ENCODE peak calls at places on chromosomes 16 and 17, in six cellular contexts. U is pancreas, R is HCT116, T is body of pancreas, I is heart right ventricle, D is right lobe of liver. S is an unnamed sample. For H3K4me1, the result is how much of the 10 kb centered on the place peaks cover.

GRCh38 chr17:18070861-18071340 is 16.8 kb upstream of the DRG2 start:
- DNase-seq in R (no peak), D (no peak), T (peak), I (no peak), U (no peak), S (no peak)

GRCh38 chr17:79845601-79845949 is 6.3 kb upstream of the CBX4 start:
- DNase-seq in T (no peak), I (no peak), D (no peak), U (no peak), R (no peak), S (no peak)

GRCh38 chr17:74493381-74493833 is 27.0 kb downstream of the CD300A start:
- DNase-seq in R (peak), D (peak), U (peak), T (peak), I (peak), S (peak)

GRCh38 chr17:46800573-46800972 is 17.9 kb downstream of the WNT3 start:
- DNase-seq in R (no peak), T (no peak), I (no peak), D (no peak), U (no peak), S (no peak)

GRCh38 chr16:10708969-10709368 is 14.2 kb upstream of the TEKT5 start:
- DNase-seq in U (no peak), R (no peak), T (no peak), I (no peak), D (no peak), S (no peak)

GRCh38 chr17:64327201-64327930 is 63.3 kb downstream of the PECAM1 start:
- DNase-seq in T (no peak), D (no peak), I (peak), R (no peak), U (no peak), S (no peak)

GRCh38 chr16:11361043-11361442 is 15.8 kb downstream of the RMI2 start:
- DNase-seq in T (no peak), R (no peak), I (no peak), U (no peak), D (no peak), S (no peak)

GRCh38 chr17:19716108-19717030 is at the start of gene SLC47A2:
- DNase-seq in U (peak), T (no peak), I (peak), R (no peak), D (no peak), S (no peak)

GRCh38 chr17:2030779-2031163 is 818 bp downstream of the DPH1 start:
- DNase-seq in U (peak), T (no peak), I (peak), R (peak), D (no peak), S (no peak)

GRCh38 chr16:85350973-85351372 is 238.7 kb upstream of the CIBAR2 start:
- DNase-seq in T (peak), R (peak), I (peak), U (peak), D (peak), S (no peak)

GRCh38 chr16:87075319-87075860 is 241.8 kb downstream of the C16orf95 start:
- DNase-seq in U (no peak), I (no peak), D (no peak), R (no peak), T (no peak), S (no peak)

GRCh38 chr17:36661047-36661666 is 59.8 kb downstream of the MRM1 start:
- DNase-seq in U (no peak), T (no peak), I (no peak), R (no peak), D (no peak), S (no peak)

GRCh38 chr17:7854851-7855642 is at the start of gene TMEM88:
- DNase-seq in T (no peak), I (peak), R (no peak), U (peak), D (peak), S (no peak)

GRCh38 chr17:9557356-9557755 is 18.3 kb downstream of the STX8 start:
- DNase-seq in R (no peak), U (no peak), T (no peak), I (no peak), D (no peak), S (no peak)

GRCh38 chr17:80527016-80527645 is 17.5 kb upstream of the RPTOR start:
- DNase-seq in R (no peak), D (no peak), U (no peak), T (no peak), I (no peak), S (no peak)

GRCh38 chr17:16419074-16419928 is 3.9 kb downstream of the TRPV2 start:
- DNase-seq in T (no peak), D (no peak), U (no peak), I (no peak), R (no peak), S (no peak)

GRCh38 chr17:29645516-29646051 is 22.9 kb upstream of the CORO6 start:
- DNase-seq in T (peak), D (no peak), I (peak), U (no peak), R (no peak), S (no peak)

GRCh38 chr17:65467156-65467555 is 94.3 kb downstream of the AXIN2 start:
- DNase-seq in T (no peak), U (no peak), R (no peak), D (no peak), I (no peak), S (no peak)

GRCh38 chr17:59361916-59362810 is 30.7 kb downstream of the YPEL2 start:
- DNase-seq in U (no peak), R (no peak), I (no peak), D (no peak), T (no peak), S (no peak)

GRCh38 chr17:63932008-63932561 is at the start of gene CD79B:
- DNase-seq in I (peak), R (no peak), D (no peak), U (no peak), T (no peak), S (no peak)

GRCh38 chr16:630815-631405 is at the start of gene WFIKKN1:
- DNase-seq in I (no peak), T (peak), U (peak), D (peak), R (no peak), S (no peak)

GRCh38 chr17:27224526-27225315 is 69.2 kb upstream of the WSB1 start:
- DNase-seq in U (no peak), T (no peak), I (no peak), D (no peak), R (no peak), S (no peak)

GRCh38 chr16:11651796-11652195 is 16.5 kb upstream of the SNN start:
- DNase-seq in U (no peak), I (no peak), R (no peak), D (no peak), T (no peak), S (no peak)

GRCh38 chr16:82584553-82585152 is 42.1 kb upstream of the CDH13 start:
- DNase-seq in U (no peak), R (no peak), T (no peak), D (no peak), I (peak), S (no peak)

GRCh38 chr17:63917646-63918045 is 993 bp downstream of the GH1 start:
- DNase-seq in T (no peak), U (no peak), I (no peak), D (no peak), R (no peak), S (no peak)

GRCh38 chr16:2497641-2498040 is 16.1 kb upstream of the ATP6V0C start:
- DNase-seq in T (no peak), D (no peak), R (no peak), U (no peak), I (no peak), S (no peak)

GRCh38 chr16:28977703-28978641 is 3.4 kb downstream of the SPNS1 start:
- DNase-seq in R (no peak), D (no peak), T (peak), U (no peak), I (no peak), S (peak)

GRCh38 chr17:17778308-17779014 is 58.3 kb downstream of the SREBF1 start:
- DNase-seq in I (peak), T (peak), D (no peak), R (no peak), U (no peak), S (no peak)

GRCh38 chr17:34227707-34228106 is 27.4 kb upstream of the CCL2 start:
- DNase-seq in R (no peak), I (no peak), T (no peak), U (no peak), D (no peak), S (no peak)

GRCh38 chr17:3479988-3480387 is 4.2 kb downstream of the ASPA start:
- DNase-seq in I (no peak), U (no peak), T (no peak), R (no peak), D (no peak), S (no peak)

GRCh38 chr17:77449908-77450741 is 309.4 kb downstream of the SEC14L1 start:
- DNase-seq in D (peak), I (peak), U (no peak), T (peak), R (no peak), S (no peak)

GRCh38 chr16:86778978-86779377 is 200.6 kb downstream of the FOXL1 start:
- DNase-seq in D (no peak), T (no peak), U (no peak), I (no peak), R (no peak), S (no peak)

DNA sequence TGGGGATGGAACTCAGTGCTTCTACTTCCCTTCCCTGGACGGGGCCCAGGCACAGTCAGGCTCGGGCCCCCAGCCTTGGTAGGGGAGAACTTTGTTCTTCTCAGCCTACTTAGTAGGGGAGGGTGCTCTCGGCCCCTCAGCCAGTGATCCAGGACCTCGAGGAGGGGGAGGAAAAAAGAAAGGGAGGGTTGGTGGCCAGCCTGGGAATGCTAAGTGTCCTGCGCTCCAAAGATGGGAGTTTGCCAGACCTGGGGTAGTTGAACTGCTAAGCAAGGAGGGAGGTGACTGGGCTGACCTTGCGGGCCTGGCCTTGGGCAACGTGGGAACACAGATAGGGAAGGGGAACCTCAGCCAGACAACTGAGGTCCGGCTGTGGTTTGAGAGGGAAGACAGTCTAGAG is 12.2 kb downstream of the ADGRG1 start:
- DNase-seq in U (peak), R (no peak), D (no peak), I (no peak), T (peak), S (no peak)
- H3K4me1 ChIP-seq in U (under half), R (under half), D (under half), I (half or more), T (half or more), S (under half)

GRCh38 chr17:83200746-83201145 is 121.3 kb downstream of the METRNL start:
- DNase-seq in I (peak), D (peak), R (no peak), T (peak), U (peak), S (no peak)
- H3K4me1 ChIP-seq in I (half or more), D (under half), R (under half), T (under half), U (under half), S (under half)

DNA sequence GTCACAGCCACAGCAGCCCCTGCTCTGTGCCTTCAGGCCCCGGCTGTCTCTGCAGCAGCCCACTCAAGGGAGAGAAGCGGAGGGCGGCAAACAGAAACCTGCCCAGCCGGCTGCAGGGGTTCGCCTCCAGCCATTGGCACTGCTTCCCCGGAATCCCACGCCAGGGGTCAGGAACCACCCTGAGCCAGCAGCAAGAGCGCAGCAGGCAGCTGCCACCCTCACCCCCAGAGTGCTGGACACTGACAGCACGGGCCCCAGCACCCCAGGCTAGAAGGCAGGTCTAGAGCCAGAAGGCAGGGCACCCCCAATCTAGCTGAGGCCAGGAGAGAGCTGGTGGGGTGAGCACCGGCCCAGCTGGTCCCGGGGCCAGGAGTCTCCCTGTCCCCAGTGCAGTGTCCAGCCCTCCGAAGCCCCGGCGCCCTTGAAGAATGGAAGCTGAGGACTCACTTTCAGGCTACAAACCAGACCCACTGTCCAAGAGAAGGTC is 8.3 kb downstream of the UBALD2 start:
- DNase-seq in U (no peak), T (no peak), I (no peak), D (peak), R (no peak), S (no peak)
- H3K4me1 ChIP-seq in U (under half), T (under half), I (under half), D (under half), R (under half), S (under half)

GRCh38 chr17:58332720-58333395 is 4.3 kb upstream of the TSPOAP1 start:
- DNase-seq in D (no peak), T (no peak), R (no peak), I (no peak), U (peak), S (no peak)

GRCh38 chr17:58335061-58335731 is 6.6 kb upstream of the TSPOAP1 start:
- DNase-seq in T (no peak), I (no peak), R (no peak), U (no peak), D (no peak), S (no peak)

GRCh38 chr17:58334661-58335060 is 6.1 kb upstream of the TSPOAP1 start:
- DNase-seq in D (peak), U (no peak), T (no peak), I (no peak), R (no peak), S (no peak)

GRCh38 chr17:58331815-58332719 is 3.5 kb upstream of the TSPOAP1 start:
- DNase-seq in R (no peak), D (peak), U (peak), I (peak), T (peak), S (no peak)

DNA sequence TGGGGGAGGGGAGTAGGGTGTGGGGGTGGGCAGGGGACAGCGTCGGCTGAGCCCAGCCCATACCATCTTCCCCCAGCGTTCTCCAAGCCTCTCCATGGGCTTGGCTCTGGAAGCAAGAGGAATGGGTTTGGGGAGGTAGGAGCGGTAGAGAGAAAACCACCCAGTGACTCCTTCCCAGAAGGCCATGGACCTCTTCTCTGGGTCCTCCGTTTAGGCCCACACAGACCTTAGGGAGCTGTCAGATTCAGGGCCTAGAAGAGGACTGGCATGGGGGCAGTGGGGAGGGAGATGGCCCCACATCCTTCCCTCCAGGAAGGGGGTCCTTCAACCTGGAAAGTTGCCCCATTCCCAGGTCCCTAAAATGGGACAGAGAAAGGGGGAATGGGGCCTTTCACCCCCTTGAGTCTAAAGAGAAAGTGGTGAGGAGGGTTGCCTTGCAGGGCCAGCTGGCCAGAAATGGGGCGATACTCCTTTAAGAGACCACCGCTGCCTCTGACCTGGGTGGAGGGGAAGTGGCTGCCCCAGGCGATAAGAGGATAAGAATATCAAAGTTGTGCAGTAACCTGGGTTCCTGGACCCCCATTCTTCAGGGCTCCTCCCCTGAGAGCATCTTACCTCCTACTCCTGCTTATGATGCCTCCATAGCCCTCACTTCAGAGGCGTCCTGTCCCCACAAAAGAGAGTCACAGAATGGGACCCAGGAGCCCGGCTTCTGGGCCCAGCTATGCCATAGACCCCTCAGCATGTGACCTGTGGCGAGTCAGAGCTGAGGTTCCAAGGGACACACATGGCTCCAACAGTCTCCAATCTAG is 5.0 kb upstream of the TSPOAP1 start:
- DNase-seq in I (no peak), R (no peak), T (no peak), U (no peak), D (no peak), S (no peak)
- H3K4me1 ChIP-seq in I (under half), R (under half), T (under half), U (under half), D (under half), S (under half)